ENCODE peak calls at places on chromosomes 5 and 9, in six cellular contexts. One of them, this sample, is unnamed.

GRCh38 chr9:129604766-129605163 is 16.1 kb downstream of the C9orf50 start:
- DNase-seq in AG09319: no peak
- DNase-seq in T-helper 1 cell: no peak
- DNase-seq in aorta: no peak
- DNase-seq in mucosa of gallbladder: no peak
- DNase-seq in NCI-H524: no peak
- DNase-seq in this sample: no peak

GRCh38 chr9:124521142-124521541 is 13.9 kb upstream of the NR5A1 start:
- DNase-seq in AG09319: no peak
- DNase-seq in T-helper 1 cell: no peak
- DNase-seq in aorta: no peak
- DNase-seq in mucosa of gallbladder: no peak
- DNase-seq in NCI-H524: no peak
- DNase-seq in this sample: no peak

GRCh38 chr5:171660438-171660837 is 125.2 kb upstream of the SMIM23 start:
- DNase-seq in AG09319: no peak
- DNase-seq in T-helper 1 cell: no peak
- DNase-seq in aorta: no peak
- DNase-seq in mucosa of gallbladder: no peak
- DNase-seq in NCI-H524: no peak
- DNase-seq in this sample: no peak

GRCh38 chr9:127977877-127978647 is 2.7 kb downstream of the EEIG1 start:
- DNase-seq in AG09319: peak
- DNase-seq in T-helper 1 cell: no peak
- DNase-seq in aorta: peak
- DNase-seq in mucosa of gallbladder: peak
- DNase-seq in NCI-H524: no peak
- DNase-seq in this sample: no peak

GRCh38 chr5:149217802-149218153 is 53.9 kb upstream of the AFAP1L1 start:
- DNase-seq in AG09319: no peak
- DNase-seq in T-helper 1 cell: no peak
- DNase-seq in aorta: no peak
- DNase-seq in mucosa of gallbladder: no peak
- DNase-seq in NCI-H524: peak
- DNase-seq in this sample: no peak

GRCh38 chr5:94693043-94693822 is 74.8 kb downstream of the SLF1 start:
- DNase-seq in AG09319: peak
- DNase-seq in T-helper 1 cell: no peak
- DNase-seq in aorta: no peak
- DNase-seq in mucosa of gallbladder: no peak
- DNase-seq in NCI-H524: no peak
- DNase-seq in this sample: no peak

GRCh38 chr5:74289238-74289637 is 351.3 kb downstream of the ENC1 start:
- DNase-seq in AG09319: no peak
- DNase-seq in T-helper 1 cell: no peak
- DNase-seq in aorta: no peak
- DNase-seq in mucosa of gallbladder: no peak
- DNase-seq in NCI-H524: no peak
- DNase-seq in this sample: no peak

GRCh38 chr5:122366501-122366900 is 54.5 kb downstream of the SNCAIP start:
- DNase-seq in AG09319: no peak
- DNase-seq in T-helper 1 cell: no peak
- DNase-seq in aorta: no peak
- DNase-seq in mucosa of gallbladder: no peak
- DNase-seq in NCI-H524: no peak
- DNase-seq in this sample: no peak

GRCh38 chr9:5089737-5090136 is 95.7 kb downstream of the INSL6 start:
- DNase-seq in AG09319: no peak
- DNase-seq in T-helper 1 cell: no peak
- DNase-seq in aorta: no peak
- DNase-seq in mucosa of gallbladder: no peak
- DNase-seq in NCI-H524: no peak
- DNase-seq in this sample: no peak

GRCh38 chr9:81993656-81994055 is 5.1 kb downstream of the SPATA31D1 start:
- DNase-seq in AG09319: no peak
- DNase-seq in T-helper 1 cell: no peak
- DNase-seq in aorta: no peak
- DNase-seq in mucosa of gallbladder: no peak
- DNase-seq in NCI-H524: no peak
- DNase-seq in this sample: no peak

GRCh38 chr5:61051267-61051666 is 106.3 kb downstream of the NDUFAF2 start:
- DNase-seq in AG09319: no peak
- DNase-seq in T-helper 1 cell: no peak
- DNase-seq in aorta: no peak
- DNase-seq in mucosa of gallbladder: no peak
- DNase-seq in NCI-H524: no peak
- DNase-seq in this sample: no peak

GRCh38 chr5:373710-374602 is 52.4 kb downstream of the AHRR start:
- DNase-seq in AG09319: peak
- DNase-seq in T-helper 1 cell: no peak
- DNase-seq in aorta: peak
- DNase-seq in mucosa of gallbladder: peak
- DNase-seq in NCI-H524: peak
- DNase-seq in this sample: no peak

GRCh38 chr5:146646441-146646840 is 130.5 kb upstream of the GPR151 start:
- DNase-seq in AG09319: no peak
- DNase-seq in T-helper 1 cell: no peak
- DNase-seq in aorta: no peak
- DNase-seq in mucosa of gallbladder: no peak
- DNase-seq in NCI-H524: no peak
- DNase-seq in this sample: no peak

GRCh38 chr9:133995012-133995896 is 3.1 kb upstream of the VAV2 start:
- DNase-seq in AG09319: no peak
- DNase-seq in T-helper 1 cell: no peak
- DNase-seq in aorta: peak
- DNase-seq in mucosa of gallbladder: no peak
- DNase-seq in NCI-H524: peak
- DNase-seq in this sample: no peak

GRCh38 chr9:129393064-129393463 is 215.0 kb upstream of the IER5L start:
- DNase-seq in AG09319: no peak
- DNase-seq in T-helper 1 cell: no peak
- DNase-seq in aorta: no peak
- DNase-seq in mucosa of gallbladder: no peak
- DNase-seq in NCI-H524: no peak
- DNase-seq in this sample: no peak

GRCh38 chr9:92739346-92740014 is 25.2 kb downstream of the BICD2 start:
- DNase-seq in AG09319: no peak
- DNase-seq in T-helper 1 cell: no peak
- DNase-seq in aorta: no peak
- DNase-seq in mucosa of gallbladder: no peak
- DNase-seq in NCI-H524: no peak
- DNase-seq in this sample: no peak

This sample was measured in T follicular helper cell.